ENCODE peak calls at places on chromosomes 12 and 14, in six cellular contexts. G, S, W, Y, L and B are unnamed samples.

GRCh38 chr12:94149781-94150482 is 1.6 kb downstream of the PLXNC1 start:
- DNase-seq in Y (no peak), W (no peak), L (no peak), S (peak; percentile 55), G (no peak), B (no peak)

GRCh38 chr14:100900837-100901390 is 2.6 kb downstream of the RTL1 start:
- DNase-seq in W (no peak), G (peak; percentile 39), Y (no peak), L (no peak), S (peak; percentile 28), B (no peak)

GRCh38 chr12:131494141-131494733 is 216.7 kb upstream of the SFSWAP start:
- DNase-seq in L (no peak), S (no peak), Y (no peak), W (no peak), G (no peak), B (no peak)

GRCh38 chr12:642633-643477 is 20.4 kb downstream of the NINJ2 start:
- DNase-seq in Y (peak; percentile 75), S (peak; percentile 9), L (no peak), W (peak; percentile 34), G (peak; percentile 60), B (peak; percentile 91)

GRCh38 chr12:25100738-25101445 is 94.1 kb downstream of the DNAI7 start:
- DNase-seq in Y (no peak), G (no peak), W (no peak), S (no peak), L (no peak), B (no peak)

GRCh38 chr14:95664546-95664945 is 21.7 kb upstream of the TCL1B start:
- DNase-seq in L (no peak), Y (no peak), W (no peak), S (peak; percentile 92), G (no peak), B (no peak)

GRCh38 chr14:68692216-68692615 is 100.7 kb downstream of the ZFP36L1 start:
- DNase-seq in L (no peak), S (no peak), W (no peak), G (no peak), Y (peak; percentile 78), B (no peak)

GRCh38 chr12:67630373-67631088 is 18.0 kb upstream of the DYRK2 start:
- DNase-seq in G (no peak), Y (no peak), S (no peak), L (no peak), W (no peak), B (peak; percentile 86)

GRCh38 chr12:31752450-31752849 is 23.6 kb upstream of the AMN1 start:
- DNase-seq in G (no peak), S (no peak), Y (no peak), W (no peak), L (no peak), B (no peak)

GRCh38 chr14:37590810-37591139 is 4.3 kb downstream of the FOXA1 start:
- DNase-seq in S (no peak), L (no peak), G (no peak), Y (no peak), W (no peak), B (no peak)

GRCh38 chr14:61925043-61925442 is 162.8 kb downstream of the SNAPC1 start:
- DNase-seq in Y (peak; percentile 34), W (peak; percentile 29), S (peak; percentile 16), L (no peak), G (no peak), B (no peak)

GRCh38 chr14:75459099-75459741 is 31.4 kb downstream of the JDP2 start:
- DNase-seq in S (peak; percentile 11), G (no peak), Y (no peak), W (no peak), L (peak; percentile 41), B (peak; percentile 56)

GRCh38 chr14:50233335-50234250 is 2.2 kb upstream of the SOS2 start:
- DNase-seq in L (no peak), S (no peak), G (no peak), W (no peak), Y (no peak), B (no peak)

GRCh38 chr12:46944104-46944503 is 118.3 kb upstream of the SLC38A4 start:
- DNase-seq in L (no peak), Y (peak; percentile 74), G (no peak), S (no peak), W (peak; percentile 82), B (no peak)

GRCh38 chr12:86634706-86635410 is 378.7 kb upstream of the MGAT4C start:
- DNase-seq in L (no peak), Y (no peak), S (no peak), W (peak; percentile 1), G (no peak), B (no peak)

GRCh38 chr14:84098261-84098660 is 1431.7 kb upstream of the FLRT2 start:
- DNase-seq in Y (no peak), W (no peak), S (no peak), L (no peak), G (no peak), B (no peak)

GRCh38 chr14:35617500-35617899 is 83.5 kb downstream of the INSM2 start:
- DNase-seq in Y (no peak), L (no peak), W (no peak), G (no peak), S (no peak), B (no peak)

GRCh38 chr14:55053018-55053417 is 1.6 kb downstream of the MAPK1IP1L start:
- DNase-seq in S (no peak), Y (no peak), L (no peak), W (no peak), G (no peak), B (no peak)

GRCh38 chr14:53538316-53538851 is 385.3 kb upstream of the DDHD1 start:
- DNase-seq in S (no peak), L (no peak), G (no peak), W (peak; percentile 60), Y (peak; percentile 62), B (no peak)